ENCODE peak calls at places on chromosomes 2 and 18, in seven cellular contexts. B is AG09309, Q is GM12865, V is foreskin fibroblast, O is H9, Z is transverse colon, U is A549. M is an unnamed sample.

GRCh38 chr2:27495840-27496356 is 741 bp upstream of the GCKR start:
- DNase-seq in B (no peak), Q (no peak), V (no peak), O (no peak), Z (no peak), U (no peak), M (no peak)

GRCh38 chr2:66547887-66548286 is 113.0 kb downstream of the MEIS1 start:
- DNase-seq in B (no peak), Q (no peak), V (no peak), O (no peak), Z (no peak), U (no peak), M (no peak)

GRCh38 chr2:100317634-100318033 is 4.7 kb downstream of the LONRF2 start:
- DNase-seq in B (no peak), Q (no peak), V (no peak), O (no peak), Z (no peak), U (peak; percentile 18), M (no peak)

GRCh38 chr2:24815171-24815570 is 21.9 kb downstream of the CENPO start:
- DNase-seq in B (no peak), Q (no peak), V (no peak), O (no peak), Z (no peak), U (no peak), M (no peak)

GRCh38 chr2:136295168-136295567 is 177.2 kb upstream of the CXCR4 start:
- DNase-seq in B (no peak), Q (no peak), V (no peak), O (no peak), Z (no peak), U (no peak), M (no peak)

GRCh38 chr2:119230630-119231185 is 7.1 kb downstream of the STEAP3 start:
- DNase-seq in B (no peak), Q (no peak), V (peak; percentile 45), O (no peak), Z (no peak), U (no peak), M (no peak)

GRCh38 chr18:303578-303977 is 35.7 kb upstream of the THOC1 start:
- DNase-seq in B (no peak), Q (no peak), V (no peak), O (no peak), Z (no peak), U (no peak), M (no peak)

GRCh38 chr2:6111676-6112294 is 419.6 kb downstream of the SOX11 start:
- DNase-seq in B (no peak), Q (no peak), V (no peak), O (no peak), Z (no peak), U (no peak), M (no peak)

GRCh38 chr2:43230981-43231827 is 4.8 kb upstream of the ZFP36L2 start:
- DNase-seq in B (no peak), Q (no peak), V (no peak), O (no peak), Z (no peak), U (no peak), M (no peak)

GRCh38 chr18:28855524-28855923 is 678.6 kb upstream of the CDH2 start:
- DNase-seq in B (no peak), Q (no peak), V (peak; percentile 35), O (no peak), Z (no peak), U (peak; percentile 5), M (peak; percentile 39)

GRCh38 chr2:30677861-30678385 is 129.3 kb downstream of the CAPN13 start:
- DNase-seq in B (no peak), Q (no peak), V (no peak), O (peak; percentile 12), Z (no peak), U (no peak), M (no peak)

GRCh38 chr2:34004936-34005335 is 405.8 kb upstream of the FAM98A start:
- DNase-seq in B (no peak), Q (no peak), V (no peak), O (no peak), Z (no peak), U (no peak), M (no peak)

GRCh38 chr18:24173997-24174396 is 35.1 kb downstream of the CABYR start:
- DNase-seq in B (no peak), Q (peak; percentile 34), V (no peak), O (no peak), Z (no peak), U (no peak), M (no peak)

GRCh38 chr18:73563345-73563744 is 584.3 kb downstream of the FBXO15 start:
- DNase-seq in B (peak; percentile 48), Q (no peak), V (peak; percentile 88), O (no peak), Z (no peak), U (no peak), M (peak; percentile 50)

GRCh38 chr2:30266051-30266621 is 34.8 kb downstream of the LBH start:
- DNase-seq in B (no peak), Q (peak; percentile 46), V (no peak), O (no peak), Z (peak; percentile 34), U (no peak), M (no peak)

GRCh38 chr2:127153691-127154158 is 46.8 kb upstream of the BIN1 start:
- DNase-seq in B (peak; percentile 74), Q (no peak), V (peak; percentile 93), O (no peak), Z (no peak), U (peak; percentile 41), M (peak; percentile 48)

GRCh38 chr18:49758263-49758610 is 55.1 kb downstream of the ACAA2 start:
- DNase-seq in B (no peak), Q (no peak), V (no peak), O (no peak), Z (no peak), U (no peak), M (no peak)

GRCh38 chr2:118202707-118203303 is 114.5 kb downstream of the INSIG2 start:
- DNase-seq in B (peak; percentile 25), Q (peak; percentile 60), V (peak; percentile 74), O (peak; percentile 71), Z (peak; percentile 34), U (peak; percentile 54), M (no peak)

GRCh38 chr2:120389036-120389391 is 43.1 kb downstream of the INHBB start:
- DNase-seq in B (no peak), Q (no peak), V (no peak), O (peak; percentile 19), Z (peak; percentile 2), U (no peak), M (no peak)

GRCh38 chr2:46865181-46865970 is 50.2 kb downstream of the MCFD2 start:
- DNase-seq in B (no peak), Q (no peak), V (no peak), O (no peak), Z (peak; percentile 61), U (no peak), M (no peak)

DNA sequence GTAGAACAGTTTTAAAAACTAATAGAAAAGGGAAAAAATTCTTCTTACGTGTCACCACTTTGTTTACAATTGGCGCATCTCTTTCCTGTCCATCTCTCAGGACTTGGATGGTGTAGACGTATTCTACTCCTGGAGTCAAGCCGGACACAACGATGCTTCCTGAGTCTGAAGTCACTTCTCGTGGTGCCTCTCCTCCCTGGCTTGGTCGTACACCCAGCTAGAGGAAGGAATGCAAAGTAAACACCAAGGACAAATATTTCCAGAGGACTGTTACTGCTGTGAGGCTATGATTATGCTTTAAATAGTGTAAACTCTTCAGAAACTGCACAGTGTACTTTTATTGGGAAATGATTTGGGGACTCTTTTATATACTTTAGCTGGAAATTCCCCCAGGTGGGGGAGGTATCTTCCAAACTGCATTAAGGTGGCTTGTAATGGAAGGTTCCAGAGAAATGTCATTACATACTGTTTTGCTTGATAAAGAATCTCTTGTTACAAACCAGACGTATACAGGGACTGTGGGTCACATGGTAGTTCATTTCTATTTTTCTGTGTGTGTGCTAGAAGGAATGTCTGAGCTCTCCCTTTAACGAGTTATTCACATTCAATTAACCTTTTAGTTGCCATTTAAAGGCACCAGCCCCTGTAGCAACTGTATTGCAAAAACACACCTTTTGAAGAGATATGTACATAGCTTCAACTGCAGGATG is 38.1 kb downstream of the FN1 start:
- DNase-seq in B (no peak), Q (no peak), V (no peak), O (no peak), Z (no peak), U (peak; percentile 32), M (no peak)
- TF ChIP-seq CTCF in B (peak; percentile 6), Q (no peak), V (no peak), O (no peak), Z (no peak), U (no peak), M (no peak)

GRCh38 chr2:196502413-196502812 is 137.1 kb upstream of the CCDC150 start:
- DNase-seq in B (no peak), Q (no peak), V (no peak), O (no peak), Z (no peak), U (no peak), M (no peak)
- TF ChIP-seq CTCF in B (no peak), Q (no peak), V (no peak), O (no peak), Z (no peak), U (no peak), M (no peak)

DNA sequence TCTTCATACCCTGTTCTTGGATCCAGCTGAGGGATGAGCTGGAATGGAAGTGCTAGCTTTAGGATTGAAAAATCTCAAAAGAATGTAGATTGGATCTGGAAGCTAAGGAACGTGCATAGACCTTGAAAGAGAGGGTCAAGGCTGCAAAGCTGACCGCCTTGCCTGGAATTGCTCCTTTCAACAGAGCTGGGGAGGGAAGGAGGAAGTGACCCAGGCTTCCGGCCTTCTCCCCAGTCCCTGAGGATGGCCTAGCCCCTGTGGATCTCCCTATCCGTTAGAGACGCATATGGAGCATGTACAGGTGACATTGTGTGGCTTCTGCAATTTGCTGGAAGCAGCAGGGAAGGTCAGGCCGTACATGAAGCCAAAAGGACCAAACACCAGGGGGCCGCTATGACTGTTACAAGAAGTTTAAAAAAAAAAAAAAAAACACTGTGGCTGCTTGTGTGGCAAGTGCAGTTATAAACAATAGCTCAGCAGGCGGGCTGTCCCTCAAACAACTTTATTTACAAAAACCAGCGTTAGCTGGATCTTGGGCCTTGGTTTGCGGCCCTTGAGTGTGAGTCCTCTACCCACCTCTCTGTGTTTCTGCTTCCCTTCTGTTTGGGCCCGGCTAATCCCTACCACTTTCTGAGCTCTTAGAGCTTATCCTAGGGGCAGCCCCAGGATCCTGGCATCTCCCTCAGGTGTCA is 227.6 kb downstream of the SEPTIN10 start:
- DNase-seq in B (no peak), Q (no peak), V (no peak), O (peak; percentile 52), Z (no peak), U (no peak), M (no peak)
- TF ChIP-seq CTCF in B (no peak), Q (no peak), V (no peak), O (no peak), Z (no peak), U (no peak), M (no peak)

GRCh38 chr2:47905454-47906260 is 641 bp downstream of the FBXO11 start:
- DNase-seq in B (no peak), Q (peak; percentile 79), V (peak; percentile 67), O (peak; percentile 34), Z (peak; percentile 56), U (peak; percentile 81), M (no peak)

GRCh38 chr2:47908682-47909081 is 2.4 kb upstream of the FBXO11 start:
- DNase-seq in B (no peak), Q (no peak), V (no peak), O (no peak), Z (no peak), U (no peak), M (no peak)

GRCh38 chr2:47904903-47905453 is 1.3 kb downstream of the FBXO11 start:
- DNase-seq in B (no peak), Q (no peak), V (no peak), O (no peak), Z (peak; percentile 44), U (peak; percentile 22), M (no peak)

GRCh38 chr2:47906261-47907096 is at the start of gene FBXO11:
- DNase-seq in B (peak; percentile 97), Q (peak; percentile 99), V (peak; percentile 99), O (peak; percentile 98), Z (peak; percentile 94), U (peak; percentile 99), M (peak; percentile 99)

GRCh38 chr2:47907097-47907781 is 941 bp upstream of the FBXO11 start:
- DNase-seq in B (no peak), Q (peak; percentile 26), V (peak; percentile 27), O (no peak), Z (peak; percentile 42), U (peak; percentile 25), M (no peak)
- TF ChIP-seq CTCF in B (no peak), Q (no peak), V (no peak), O (no peak), Z (no peak), U (no peak), M (no peak)

M was measured in AG09319.